ENCODE peak calls at places on chromosomes 7 and 10, in nine cellular contexts. One of them, this sample, is unnamed.

GRCh38 chr7:38846280-38846679 is 62.7 kb downstream of the VPS41 start:
- DNase-seq in MM.1S: no peak
- DNase-seq in lower lobe of right lung: no peak
- DNase-seq in ovary: no peak
- DNase-seq in CD4-positive, alpha-beta T cell: no peak
- DNase-seq in hepatocyte: peak; percentile 18
- DNase-seq in gastrocnemius medialis: no peak
- DNase-seq in fibroblast of lung: peak; percentile 78
- DNase-seq in cardiac muscle cell: peak; percentile 67
- DNase-seq in this sample: no peak

GRCh38 chr7:142805350-142806020 is 34.7 kb downstream of the PRSS2 start:
- DNase-seq in MM.1S: no peak
- DNase-seq in lower lobe of right lung: no peak
- DNase-seq in ovary: no peak
- DNase-seq in CD4-positive, alpha-beta T cell: no peak
- DNase-seq in hepatocyte: no peak
- DNase-seq in gastrocnemius medialis: no peak
- DNase-seq in fibroblast of lung: no peak
- DNase-seq in cardiac muscle cell: no peak
- DNase-seq in this sample: no peak

GRCh38 chr7:20198295-20198694 is 18.9 kb downstream of the MACC1 start:
- DNase-seq in MM.1S: no peak
- DNase-seq in lower lobe of right lung: no peak
- DNase-seq in ovary: no peak
- DNase-seq in CD4-positive, alpha-beta T cell: no peak
- DNase-seq in hepatocyte: no peak
- DNase-seq in gastrocnemius medialis: no peak
- DNase-seq in fibroblast of lung: no peak
- DNase-seq in cardiac muscle cell: no peak
- DNase-seq in this sample: no peak

GRCh38 chr7:151383638-151384351 is 26.0 kb downstream of the WDR86 start:
- DNase-seq in MM.1S: no peak
- DNase-seq in lower lobe of right lung: no peak
- DNase-seq in ovary: no peak
- DNase-seq in CD4-positive, alpha-beta T cell: no peak
- DNase-seq in hepatocyte: no peak
- DNase-seq in gastrocnemius medialis: no peak
- DNase-seq in fibroblast of lung: no peak
- DNase-seq in cardiac muscle cell: no peak
- DNase-seq in this sample: peak; percentile 32

GRCh38 chr10:133164816-133165555 is 5.0 kb downstream of the KNDC1 start:
- DNase-seq in MM.1S: no peak
- DNase-seq in lower lobe of right lung: peak; percentile 35
- DNase-seq in ovary: peak; percentile 12
- DNase-seq in CD4-positive, alpha-beta T cell: no peak
- DNase-seq in hepatocyte: no peak
- DNase-seq in gastrocnemius medialis: no peak
- DNase-seq in fibroblast of lung: no peak
- DNase-seq in cardiac muscle cell: no peak
- DNase-seq in this sample: no peak

GRCh38 chr10:9296206-9296605 is 1241.7 kb downstream of the GATA3 start:
- DNase-seq in MM.1S: no peak
- DNase-seq in lower lobe of right lung: no peak
- DNase-seq in ovary: no peak
- DNase-seq in CD4-positive, alpha-beta T cell: no peak
- DNase-seq in hepatocyte: no peak
- DNase-seq in gastrocnemius medialis: no peak
- DNase-seq in fibroblast of lung: peak; percentile 27
- DNase-seq in cardiac muscle cell: no peak
- DNase-seq in this sample: no peak

GRCh38 chr7:79227035-79227434 is 226.4 kb downstream of the MAGI2 start:
- DNase-seq in MM.1S: no peak
- DNase-seq in lower lobe of right lung: no peak
- DNase-seq in ovary: no peak
- DNase-seq in CD4-positive, alpha-beta T cell: no peak
- DNase-seq in hepatocyte: no peak
- DNase-seq in gastrocnemius medialis: no peak
- DNase-seq in fibroblast of lung: peak; percentile 34
- DNase-seq in cardiac muscle cell: no peak
- DNase-seq in this sample: no peak

GRCh38 chr7:29424295-29424983 is 139.2 kb upstream of the PRR15 start:
- DNase-seq in MM.1S: no peak
- DNase-seq in lower lobe of right lung: no peak
- DNase-seq in ovary: no peak
- DNase-seq in CD4-positive, alpha-beta T cell: no peak
- DNase-seq in hepatocyte: no peak
- DNase-seq in gastrocnemius medialis: no peak
- DNase-seq in fibroblast of lung: no peak
- DNase-seq in cardiac muscle cell: no peak
- DNase-seq in this sample: no peak

GRCh38 chr10:25808372-25808771 is 125.7 kb upstream of the MYO3A start:
- DNase-seq in MM.1S: no peak
- DNase-seq in lower lobe of right lung: no peak
- DNase-seq in ovary: no peak
- DNase-seq in CD4-positive, alpha-beta T cell: no peak
- DNase-seq in hepatocyte: no peak
- DNase-seq in gastrocnemius medialis: no peak
- DNase-seq in fibroblast of lung: no peak
- DNase-seq in cardiac muscle cell: no peak
- DNase-seq in this sample: no peak

GRCh38 chr10:25811141-25811685 is 122.8 kb upstream of the MYO3A start:
- DNase-seq in MM.1S: no peak
- DNase-seq in lower lobe of right lung: no peak
- DNase-seq in ovary: no peak
- DNase-seq in CD4-positive, alpha-beta T cell: no peak
- DNase-seq in hepatocyte: no peak
- DNase-seq in gastrocnemius medialis: no peak
- DNase-seq in fibroblast of lung: peak; percentile 55
- DNase-seq in cardiac muscle cell: no peak
- DNase-seq in this sample: no peak

GRCh38 chr10:25815999-25816768 is 117.8 kb upstream of the MYO3A start:
- DNase-seq in MM.1S: peak; percentile 80
- DNase-seq in lower lobe of right lung: no peak
- DNase-seq in ovary: no peak
- DNase-seq in CD4-positive, alpha-beta T cell: no peak
- DNase-seq in hepatocyte: no peak
- DNase-seq in gastrocnemius medialis: no peak
- DNase-seq in fibroblast of lung: peak; percentile 82
- DNase-seq in cardiac muscle cell: no peak
- DNase-seq in this sample: no peak

GRCh38 chr10:25815236-25815635 is 118.8 kb upstream of the MYO3A start:
- DNase-seq in MM.1S: no peak
- DNase-seq in lower lobe of right lung: no peak
- DNase-seq in ovary: no peak
- DNase-seq in CD4-positive, alpha-beta T cell: no peak
- DNase-seq in hepatocyte: no peak
- DNase-seq in gastrocnemius medialis: no peak
- DNase-seq in fibroblast of lung: peak; percentile 90
- DNase-seq in cardiac muscle cell: peak; percentile 51
- DNase-seq in this sample: no peak

DNA sequence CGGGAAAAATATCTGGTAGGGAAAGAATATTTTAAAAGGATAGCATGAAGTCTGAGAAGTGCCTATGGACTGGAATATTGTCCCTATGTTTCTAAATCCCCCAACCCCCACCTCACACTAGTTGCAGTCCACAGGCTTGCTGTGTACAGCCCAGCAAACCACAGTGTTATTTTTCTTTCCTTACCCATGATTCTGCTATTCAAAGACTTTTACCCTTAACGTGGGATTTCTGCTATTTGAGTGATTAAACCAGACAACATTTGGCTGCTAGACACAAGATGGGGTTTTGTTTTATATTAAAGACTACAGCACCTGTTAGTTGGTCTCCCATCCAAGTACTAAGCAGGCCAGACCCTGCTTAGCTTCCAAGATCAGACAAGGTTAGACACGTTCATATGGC is 120.5 kb upstream of the MYO3A start:
- DNase-seq in MM.1S: no peak
- DNase-seq in lower lobe of right lung: no peak
- DNase-seq in ovary: no peak
- DNase-seq in CD4-positive, alpha-beta T cell: no peak
- DNase-seq in hepatocyte: no peak
- DNase-seq in gastrocnemius medialis: no peak
- DNase-seq in fibroblast of lung: peak; percentile 56
- DNase-seq in cardiac muscle cell: no peak
- DNase-seq in this sample: no peak
- H3K27ac ChIP-seq in MM.1S: no peak overlapping the region
- H3K27ac ChIP-seq in lower lobe of right lung: no peak overlapping the region
- H3K27ac ChIP-seq in ovary: no peak overlapping the region
- H3K27ac ChIP-seq in CD4-positive, alpha-beta T cell: no peak overlapping the region
- H3K27ac ChIP-seq in hepatocyte: no peak overlapping the region
- H3K27ac ChIP-seq in gastrocnemius medialis: no peak overlapping the region
- H3K27ac ChIP-seq in fibroblast of lung: no peak overlapping the region
- H3K27ac ChIP-seq in cardiac muscle cell: no peak overlapping the region
- H3K27ac ChIP-seq in this sample: no peak overlapping the region

GRCh38 chr7:107627002-107627401 is 33.6 kb upstream of the SLC26A4 start:
- DNase-seq in MM.1S: no peak
- DNase-seq in lower lobe of right lung: no peak
- DNase-seq in ovary: no peak
- DNase-seq in CD4-positive, alpha-beta T cell: no peak
- DNase-seq in hepatocyte: no peak
- DNase-seq in gastrocnemius medialis: no peak
- DNase-seq in fibroblast of lung: no peak
- DNase-seq in cardiac muscle cell: no peak
- DNase-seq in this sample: no peak

GRCh38 chr7:107622937-107623336 is 37.7 kb upstream of the SLC26A4 start:
- DNase-seq in MM.1S: no peak
- DNase-seq in lower lobe of right lung: no peak
- DNase-seq in ovary: no peak
- DNase-seq in CD4-positive, alpha-beta T cell: no peak
- DNase-seq in hepatocyte: no peak
- DNase-seq in gastrocnemius medialis: no peak
- DNase-seq in fibroblast of lung: no peak
- DNase-seq in cardiac muscle cell: peak; percentile 11
- DNase-seq in this sample: no peak

GRCh38 chr7:107622429-107622828 is 38.2 kb upstream of the SLC26A4 start:
- DNase-seq in MM.1S: no peak
- DNase-seq in lower lobe of right lung: no peak
- DNase-seq in ovary: no peak
- DNase-seq in CD4-positive, alpha-beta T cell: no peak
- DNase-seq in hepatocyte: peak; percentile 18
- DNase-seq in gastrocnemius medialis: no peak
- DNase-seq in fibroblast of lung: peak; percentile 73
- DNase-seq in cardiac muscle cell: peak; percentile 86
- DNase-seq in this sample: peak; percentile 38
- TF ChIP-seq CTCF in MM.1S: no peak
- TF ChIP-seq CTCF in lower lobe of right lung: no peak
- TF ChIP-seq CTCF in ovary: no peak
- TF ChIP-seq CTCF in CD4-positive, alpha-beta T cell: no peak
- TF ChIP-seq CTCF in hepatocyte: no peak
- TF ChIP-seq CTCF in gastrocnemius medialis: no peak
- TF ChIP-seq CTCF in fibroblast of lung: no peak
- TF ChIP-seq CTCF in cardiac muscle cell: no peak
- TF ChIP-seq CTCF in this sample: no peak

GRCh38 chr7:139648941-139649425 is 125.5 kb downstream of the CLEC2L start:
- DNase-seq in MM.1S: no peak
- DNase-seq in lower lobe of right lung: peak; percentile 64
- DNase-seq in ovary: no peak
- DNase-seq in CD4-positive, alpha-beta T cell: no peak
- DNase-seq in hepatocyte: no peak
- DNase-seq in gastrocnemius medialis: no peak
- DNase-seq in fibroblast of lung: no peak
- DNase-seq in cardiac muscle cell: no peak
- DNase-seq in this sample: no peak
- H3K27ac ChIP-seq in MM.1S: no peak overlapping the region
- H3K27ac ChIP-seq in lower lobe of right lung: peak overlapping the region; percentile 72
- H3K27ac ChIP-seq in ovary: no peak overlapping the region
- H3K27ac ChIP-seq in CD4-positive, alpha-beta T cell: peak overlapping the region; percentile 14
- H3K27ac ChIP-seq in hepatocyte: no peak overlapping the region
- H3K27ac ChIP-seq in gastrocnemius medialis: peak overlapping the region; percentile 77
- H3K27ac ChIP-seq in fibroblast of lung: no peak overlapping the region
- H3K27ac ChIP-seq in cardiac muscle cell: no peak overlapping the region
- H3K27ac ChIP-seq in this sample: no peak overlapping the region

GRCh38 chr7:953547-954327 is 743 bp downstream of the ADAP1 start:
- DNase-seq in MM.1S: no peak
- DNase-seq in lower lobe of right lung: peak; percentile 86
- DNase-seq in ovary: no peak
- DNase-seq in CD4-positive, alpha-beta T cell: no peak
- DNase-seq in hepatocyte: peak; percentile 78
- DNase-seq in gastrocnemius medialis: no peak
- DNase-seq in fibroblast of lung: peak; percentile 26
- DNase-seq in cardiac muscle cell: peak; percentile 53
- DNase-seq in this sample: peak; percentile 56

GRCh38 chr7:951881-952547 is 2.5 kb downstream of the ADAP1 start:
- DNase-seq in MM.1S: no peak
- DNase-seq in lower lobe of right lung: peak; percentile 45
- DNase-seq in ovary: no peak
- DNase-seq in CD4-positive, alpha-beta T cell: no peak
- DNase-seq in hepatocyte: no peak
- DNase-seq in gastrocnemius medialis: no peak
- DNase-seq in fibroblast of lung: no peak
- DNase-seq in cardiac muscle cell: no peak
- DNase-seq in this sample: no peak

GRCh38 chr7:952548-953441 is 1.7 kb downstream of the ADAP1 start:
- DNase-seq in MM.1S: no peak
- DNase-seq in lower lobe of right lung: peak; percentile 43
- DNase-seq in ovary: no peak
- DNase-seq in CD4-positive, alpha-beta T cell: no peak
- DNase-seq in hepatocyte: no peak
- DNase-seq in gastrocnemius medialis: no peak
- DNase-seq in fibroblast of lung: no peak
- DNase-seq in cardiac muscle cell: no peak
- DNase-seq in this sample: no peak

GRCh38 chr7:956031-956430 is 1.6 kb upstream of the ADAP1 start:
- DNase-seq in MM.1S: no peak
- DNase-seq in lower lobe of right lung: peak; percentile 34
- DNase-seq in ovary: no peak
- DNase-seq in CD4-positive, alpha-beta T cell: no peak
- DNase-seq in hepatocyte: no peak
- DNase-seq in gastrocnemius medialis: no peak
- DNase-seq in fibroblast of lung: no peak
- DNase-seq in cardiac muscle cell: no peak
- DNase-seq in this sample: no peak

GRCh38 chr7:954330-955238 is at the start of gene ADAP1:
- DNase-seq in MM.1S: no peak
- DNase-seq in lower lobe of right lung: peak; percentile 76
- DNase-seq in ovary: no peak
- DNase-seq in CD4-positive, alpha-beta T cell: peak; percentile 63
- DNase-seq in hepatocyte: peak; percentile 85
- DNase-seq in gastrocnemius medialis: no peak
- DNase-seq in fibroblast of lung: peak; percentile 55
- DNase-seq in cardiac muscle cell: peak; percentile 59
- DNase-seq in this sample: peak; percentile 52
- TF ChIP-seq CTCF in MM.1S: no peak
- TF ChIP-seq CTCF in lower lobe of right lung: no peak
- TF ChIP-seq CTCF in ovary: no peak
- TF ChIP-seq CTCF in CD4-positive, alpha-beta T cell: no peak
- TF ChIP-seq CTCF in hepatocyte: no peak
- TF ChIP-seq CTCF in gastrocnemius medialis: no peak
- TF ChIP-seq CTCF in fibroblast of lung: no peak
- TF ChIP-seq CTCF in cardiac muscle cell: no peak
- TF ChIP-seq CTCF in this sample: peak; percentile 58

DNA sequence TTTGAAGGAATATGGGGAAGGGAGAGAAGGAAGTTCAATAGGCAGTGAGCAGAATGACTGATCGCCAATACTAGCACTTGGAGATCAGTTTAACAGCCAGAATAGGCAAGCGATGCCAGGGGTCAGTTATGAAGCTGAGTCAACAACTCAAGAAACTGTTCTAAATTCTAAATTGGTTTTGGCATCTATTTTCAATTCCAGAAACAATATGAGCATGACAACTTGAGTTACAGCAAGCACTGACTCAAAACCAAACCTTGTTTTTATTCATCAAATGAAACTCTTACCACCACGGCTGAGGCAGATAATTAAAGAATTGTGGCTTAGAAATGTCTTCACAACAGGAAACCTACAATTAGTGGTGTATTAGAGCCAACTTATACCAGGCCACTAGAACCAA is 180.5 kb upstream of the ASAH2 start:
- DNase-seq in MM.1S: peak; percentile 77
- DNase-seq in lower lobe of right lung: no peak
- DNase-seq in ovary: no peak
- DNase-seq in CD4-positive, alpha-beta T cell: no peak
- DNase-seq in hepatocyte: no peak
- DNase-seq in gastrocnemius medialis: no peak
- DNase-seq in fibroblast of lung: peak; percentile 84
- DNase-seq in cardiac muscle cell: no peak
- DNase-seq in this sample: no peak
- H3K27ac ChIP-seq in MM.1S: peak overlapping the region; percentile 90
- H3K27ac ChIP-seq in lower lobe of right lung: peak overlapping the region; percentile 16
- H3K27ac ChIP-seq in ovary: no peak overlapping the region
- H3K27ac ChIP-seq in CD4-positive, alpha-beta T cell: no peak overlapping the region
- H3K27ac ChIP-seq in hepatocyte: no peak overlapping the region
- H3K27ac ChIP-seq in gastrocnemius medialis: peak overlapping the region; percentile 56
- H3K27ac ChIP-seq in fibroblast of lung: peak overlapping the region; percentile 51
- H3K27ac ChIP-seq in cardiac muscle cell: no peak overlapping the region
- H3K27ac ChIP-seq in this sample: no peak overlapping the region

This sample was measured in RWPE1.